ENCODE peak calls at places on chromosomes 4 and X, in six cellular contexts. One of them, this sample, is unnamed.

GRCh38 chr4:156779046-156779445 is 192.6 kb downstream of the PDGFC start:
- DNase-seq in breast epithelium: no peak
- DNase-seq in tibial artery: no peak
- DNase-seq in fibroblast of lung: peak
- DNase-seq in stomach: no peak
- DNase-seq in HL-60: no peak
- DNase-seq in this sample: peak

GRCh38 chr4:183912585-183912984 is 7.5 kb downstream of the STOX2 start:
- DNase-seq in fibroblast of lung: no peak
- DNase-seq in HL-60: no peak
- DNase-seq in tibial artery: no peak
- DNase-seq in stomach: no peak
- DNase-seq in breast epithelium: no peak
- DNase-seq in this sample: no peak

GRCh38 chr4:138981930-138982390 is 33.6 kb upstream of the NOCT start:
- DNase-seq in HL-60: no peak
- DNase-seq in tibial artery: peak
- DNase-seq in breast epithelium: no peak
- DNase-seq in fibroblast of lung: peak
- DNase-seq in stomach: no peak
- DNase-seq in this sample: peak

GRCh38 chr4:38523524-38524448 is 140.2 kb upstream of the KLF3 start:
- DNase-seq in HL-60: peak
- DNase-seq in stomach: no peak
- DNase-seq in breast epithelium: no peak
- DNase-seq in tibial artery: no peak
- DNase-seq in fibroblast of lung: no peak
- DNase-seq in this sample: no peak

GRCh38 chr4:98688416-98689290 is 30.2 kb upstream of the TSPAN5 start:
- DNase-seq in tibial artery: no peak
- DNase-seq in stomach: no peak
- DNase-seq in HL-60: no peak
- DNase-seq in fibroblast of lung: peak
- DNase-seq in breast epithelium: no peak
- DNase-seq in this sample: peak

GRCh38 chrX:829145-829544 is 198.6 kb downstream of the SHOX start:
- DNase-seq in breast epithelium: no peak
- DNase-seq in tibial artery: no peak
- DNase-seq in fibroblast of lung: no peak
- DNase-seq in HL-60: no peak
- DNase-seq in stomach: no peak
- DNase-seq in this sample: no peak

GRCh38 chr4:114320126-114320525 is 278.5 kb upstream of the UGT8 start:
- DNase-seq in HL-60: no peak
- DNase-seq in fibroblast of lung: no peak
- DNase-seq in breast epithelium: no peak
- DNase-seq in stomach: no peak
- DNase-seq in tibial artery: no peak
- DNase-seq in this sample: no peak

GRCh38 chrX:2965965-2966364 is 36.8 kb upstream of the ARSD start:
- DNase-seq in stomach: no peak
- DNase-seq in fibroblast of lung: no peak
- DNase-seq in breast epithelium: no peak
- DNase-seq in tibial artery: no peak
- DNase-seq in HL-60: no peak
- DNase-seq in this sample: no peak

GRCh38 chr4:149555146-149555545 is 260.5 kb downstream of the IQCM start:
- DNase-seq in fibroblast of lung: no peak
- DNase-seq in breast epithelium: no peak
- DNase-seq in stomach: no peak
- DNase-seq in HL-60: no peak
- DNase-seq in tibial artery: no peak
- DNase-seq in this sample: peak

GRCh38 chr4:165355900-165356300 is 22.9 kb upstream of the CPE start:
- DNase-seq in tibial artery: peak
- DNase-seq in breast epithelium: no peak
- DNase-seq in stomach: no peak
- DNase-seq in fibroblast of lung: peak
- DNase-seq in HL-60: no peak
- DNase-seq in this sample: no peak

GRCh38 chr4:168486961-168487820 is 6.9 kb upstream of the DDX60L start:
- DNase-seq in breast epithelium: no peak
- DNase-seq in HL-60: no peak
- DNase-seq in fibroblast of lung: peak
- DNase-seq in tibial artery: no peak
- DNase-seq in stomach: no peak
- DNase-seq in this sample: peak

GRCh38 chrX:128052303-128052702 is at the start of gene ACTRT1:
- DNase-seq in fibroblast of lung: no peak
- DNase-seq in stomach: no peak
- DNase-seq in breast epithelium: no peak
- DNase-seq in HL-60: no peak
- DNase-seq in tibial artery: no peak
- DNase-seq in this sample: no peak

GRCh38 chr4:24044610-24045589 is 155.1 kb upstream of the PPARGC1A start:
- DNase-seq in HL-60: no peak
- DNase-seq in stomach: no peak
- DNase-seq in fibroblast of lung: no peak
- DNase-seq in breast epithelium: no peak
- DNase-seq in tibial artery: no peak
- DNase-seq in this sample: no peak

GRCh38 chr4:13963601-13964000 is 336.1 kb upstream of the BOD1L1 start:
- DNase-seq in stomach: no peak
- DNase-seq in HL-60: no peak
- DNase-seq in tibial artery: no peak
- DNase-seq in fibroblast of lung: peak
- DNase-seq in breast epithelium: no peak
- DNase-seq in this sample: peak

GRCh38 chr4:5018096-5018495 is 1.2 kb downstream of the CYTL1 start:
- DNase-seq in breast epithelium: no peak
- DNase-seq in tibial artery: no peak
- DNase-seq in HL-60: no peak
- DNase-seq in stomach: no peak
- DNase-seq in fibroblast of lung: no peak
- DNase-seq in this sample: no peak

GRCh38 chrX:2538016-2538415 is 37.2 kb upstream of the DHRSX start:
- DNase-seq in tibial artery: no peak
- DNase-seq in stomach: no peak
- DNase-seq in fibroblast of lung: no peak
- DNase-seq in HL-60: no peak
- DNase-seq in breast epithelium: no peak
- DNase-seq in this sample: no peak

GRCh38 chr4:81606166-81606565 is 134.5 kb upstream of the RASGEF1B start:
- DNase-seq in fibroblast of lung: no peak
- DNase-seq in tibial artery: no peak
- DNase-seq in breast epithelium: no peak
- DNase-seq in stomach: no peak
- DNase-seq in HL-60: no peak
- DNase-seq in this sample: no peak

DNA sequence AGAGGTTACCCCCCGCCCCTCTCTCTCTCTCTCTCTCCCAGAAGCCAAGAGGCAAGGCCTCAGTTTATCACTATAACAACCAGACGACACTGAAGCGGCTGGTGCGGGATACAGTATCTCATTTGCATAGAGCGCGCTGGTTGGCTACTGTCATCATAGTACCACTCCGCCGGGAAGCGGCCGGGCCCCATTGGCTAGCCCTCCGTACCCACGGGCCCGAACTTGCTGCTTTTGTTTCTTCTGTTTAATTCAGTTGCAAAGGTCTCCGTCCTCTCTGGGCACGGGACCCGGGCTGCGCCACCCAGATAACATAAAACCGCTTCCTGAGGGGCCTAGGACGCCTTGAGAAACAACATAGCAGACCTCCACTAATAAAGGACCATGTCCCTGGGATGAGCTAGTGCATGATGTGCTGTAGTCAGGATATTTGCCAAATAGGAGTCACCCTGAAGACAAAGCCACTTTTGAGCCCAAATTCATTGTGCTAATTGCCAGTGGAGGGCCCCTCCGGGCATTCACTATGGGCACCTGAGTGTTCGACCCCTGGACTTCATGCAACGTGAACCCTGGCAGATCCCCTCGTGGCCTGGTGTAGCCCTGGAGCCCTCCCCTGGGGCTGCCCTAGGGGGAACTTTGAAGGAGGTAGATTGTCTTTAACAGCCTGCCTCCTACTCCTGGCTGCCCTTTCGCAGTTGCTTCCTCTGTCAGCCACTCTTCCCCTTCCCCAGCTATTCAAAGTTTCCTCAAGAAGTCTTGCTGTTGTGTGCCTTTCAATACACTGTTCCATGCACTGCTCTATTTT is at the start of gene PCYT1B:
- DNase-seq in fibroblast of lung: peak
- DNase-seq in breast epithelium: peak
- DNase-seq in tibial artery: peak
- DNase-seq in stomach: peak
- DNase-seq in HL-60: no peak
- DNase-seq in this sample: peak
- H3K4me3 ChIP-seq in fibroblast of lung: peak
- H3K4me3 ChIP-seq in breast epithelium: peak
- H3K4me3 ChIP-seq in tibial artery: peak
- H3K4me3 ChIP-seq in stomach: peak
- H3K4me3 ChIP-seq in HL-60: peak
- H3K4me3 ChIP-seq in this sample: peak

GRCh38 chrX:151359931-151360871 is 36.8 kb upstream of the VMA21 start:
- DNase-seq in breast epithelium: no peak
- DNase-seq in stomach: peak
- DNase-seq in fibroblast of lung: peak
- DNase-seq in tibial artery: no peak
- DNase-seq in HL-60: no peak
- DNase-seq in this sample: peak
- TF ChIP-seq CTCF in breast epithelium: no peak
- TF ChIP-seq CTCF in stomach: peak
- TF ChIP-seq CTCF in fibroblast of lung: peak
- TF ChIP-seq CTCF in tibial artery: no peak
- TF ChIP-seq CTCF in HL-60: peak
- TF ChIP-seq CTCF in this sample: peak

DNA sequence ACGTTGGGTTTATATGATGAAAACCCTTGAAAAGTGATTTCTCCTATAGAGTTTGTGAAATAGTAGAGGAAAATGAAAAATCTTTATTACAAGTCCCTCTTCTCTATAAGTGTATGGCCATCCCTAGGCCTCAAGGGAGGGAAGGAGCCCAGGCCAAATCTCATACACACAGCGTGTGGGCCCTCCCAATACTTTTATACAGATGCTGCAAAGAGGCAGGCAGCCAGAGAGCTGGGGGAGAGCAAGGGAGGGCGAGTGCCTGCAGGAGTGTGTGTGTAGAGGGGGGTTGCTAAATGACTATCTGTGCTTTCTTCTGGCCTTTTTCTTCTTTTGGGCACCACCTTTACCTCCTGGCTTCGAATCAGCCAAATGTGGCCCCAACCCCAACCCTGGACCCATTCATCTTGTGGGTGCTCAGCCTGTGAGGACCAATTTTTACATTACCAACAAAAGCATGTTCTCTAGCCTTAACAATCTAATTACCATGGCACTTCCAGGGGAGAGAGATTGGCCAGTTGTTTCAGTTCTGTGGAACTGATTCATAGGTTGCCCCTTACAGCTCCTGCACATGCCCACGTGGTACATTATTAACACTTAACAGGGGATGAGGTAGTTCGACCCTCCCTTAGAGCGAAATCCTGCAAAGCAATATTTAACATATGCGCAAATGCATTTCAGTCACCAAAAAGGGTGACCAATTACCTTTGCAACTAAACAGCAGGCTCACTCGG is 2.0 kb downstream of the GPC3 start:
- DNase-seq in fibroblast of lung: no peak
- DNase-seq in stomach: no peak
- DNase-seq in tibial artery: no peak
- DNase-seq in HL-60: no peak
- DNase-seq in breast epithelium: no peak
- DNase-seq in this sample: no peak
- H3K4me3 ChIP-seq in fibroblast of lung: no peak
- H3K4me3 ChIP-seq in stomach: no peak
- H3K4me3 ChIP-seq in tibial artery: no peak
- H3K4me3 ChIP-seq in HL-60: no peak
- H3K4me3 ChIP-seq in breast epithelium: peak
- H3K4me3 ChIP-seq in this sample: no peak

DNA sequence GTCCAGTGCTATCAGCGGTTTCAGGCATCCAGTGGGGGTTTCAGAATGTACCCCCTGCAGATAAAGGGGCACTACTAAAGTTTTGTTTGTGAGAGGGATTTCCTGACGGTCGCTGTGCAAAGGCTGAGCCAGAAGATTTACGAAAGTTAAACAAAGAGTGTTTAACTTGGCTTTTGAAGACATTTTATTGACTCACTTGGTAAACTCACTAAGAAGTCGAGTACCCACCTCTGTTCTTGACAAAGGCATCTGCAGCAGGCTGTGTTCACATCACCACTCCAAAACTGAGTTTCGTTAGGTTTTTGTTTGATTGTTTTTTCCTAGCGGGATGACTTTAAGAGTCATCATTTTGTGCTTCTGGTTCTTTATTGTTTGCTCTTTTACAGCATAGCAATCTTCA is 143.9 kb upstream of the TBL1X start:
- DNase-seq in HL-60: no peak
- DNase-seq in stomach: no peak
- DNase-seq in fibroblast of lung: peak
- DNase-seq in tibial artery: no peak
- DNase-seq in breast epithelium: no peak
- DNase-seq in this sample: no peak
- TF ChIP-seq CTCF in HL-60: no peak
- TF ChIP-seq CTCF in stomach: no peak
- TF ChIP-seq CTCF in fibroblast of lung: no peak
- TF ChIP-seq CTCF in tibial artery: no peak
- TF ChIP-seq CTCF in breast epithelium: no peak
- TF ChIP-seq CTCF in this sample: no peak

This sample was measured in fibroblast of pulmonary artery.